ENCODE peak calls at places on chromosomes 2 and 18, in nine cellular contexts. I, E, U, W, F, N, K, R and X are unnamed samples.
A peak's percentile ranks its signal among the peaks of the same experiment; 100 is the strongest.

GRCh38 chr2:5368263-5368662 is 323.9 kb upstream of the SOX11 start:
- DNase-seq in R (no peak), N (no peak), I (no peak), K (no peak), F (no peak), W (no peak), E (no peak), U (no peak), X (no peak)

GRCh38 chr2:59233910-59234309 is 992.8 kb upstream of the FANCL start:
- DNase-seq in K (no peak), I (no peak), W (no peak), R (no peak), N (no peak), F (no peak), E (no peak), U (no peak), X (no peak)

GRCh38 chr18:79278896-79279295 is 116.8 kb upstream of the NFATC1 start:
- DNase-seq in U (no peak), W (no peak), F (no peak), E (no peak), I (no peak), R (no peak), K (no peak), N (no peak), X (no peak)

GRCh38 chr2:16656784-16657391 is 8.7 kb downstream of the CYRIA start:
- DNase-seq in F (no peak), R (no peak), E (no peak), I (peak; percentile 83), W (no peak), U (no peak), K (no peak), N (no peak), X (no peak)

GRCh38 chr2:176997074-176997791 is 215.4 kb upstream of the HNRNPA3 start:
- DNase-seq in U (no peak), I (peak; percentile 64), W (no peak), R (no peak), K (no peak), E (no peak), N (no peak), F (peak; percentile 26), X (peak; percentile 33)

GRCh38 chr18:43661570-43661969 is 384.3 kb upstream of the SYT4 start:
- DNase-seq in W (no peak), F (no peak), K (no peak), I (peak; percentile 4), U (no peak), N (no peak), R (no peak), E (no peak), X (no peak)

GRCh38 chr2:17479875-17480274 is 38.4 kb downstream of the RAD51AP2 start:
- DNase-seq in R (no peak), N (no peak), K (no peak), E (no peak), I (no peak), F (no peak), U (no peak), W (no peak), X (no peak)

GRCh38 chr2:5898667-5899066 is 206.5 kb downstream of the SOX11 start:
- DNase-seq in R (no peak), W (no peak), E (no peak), I (no peak), F (no peak), K (no peak), U (no peak), N (no peak), X (no peak)

GRCh38 chr2:173401716-173402326 is 47.1 kb downstream of the CDCA7 start:
- DNase-seq in U (no peak), N (no peak), K (no peak), I (no peak), E (no peak), R (no peak), F (no peak), W (no peak), X (no peak)

GRCh38 chr2:173354073-173354600 is 535 bp upstream of the CDCA7 start:
- DNase-seq in K (no peak), U (no peak), E (no peak), I (no peak), F (no peak), R (no peak), W (peak; percentile 68), N (no peak), X (no peak)

GRCh38 chr2:157172239-157172638 is 85.3 kb upstream of the GALNT5 start:
- DNase-seq in K (no peak), R (no peak), F (no peak), E (no peak), U (no peak), I (no peak), N (no peak), W (no peak), X (no peak)

GRCh38 chr2:189608799-189609422 is 28.3 kb upstream of the SLC40A1 start:
- DNase-seq in I (no peak), R (no peak), N (no peak), U (no peak), F (no peak), K (no peak), W (no peak), E (no peak), X (no peak)

GRCh38 chr2:23658466-23658942 is 268.4 kb downstream of the ATAD2B start:
- DNase-seq in E (no peak), R (no peak), U (no peak), N (no peak), W (no peak), I (no peak), F (no peak), K (no peak), X (no peak)

GRCh38 chr2:212005077-212005671 is 533.4 kb downstream of the ERBB4 start:
- DNase-seq in E (no peak), U (no peak), N (no peak), K (no peak), I (no peak), W (no peak), R (no peak), F (peak; percentile 26), X (no peak)

GRCh38 chr2:85851253-85851955 is 37.4 kb downstream of the ST3GAL5 start:
- DNase-seq in K (no peak), U (no peak), N (peak; percentile 55), F (no peak), R (peak; percentile 87), E (no peak), W (no peak), I (no peak), X (peak; percentile 35)

GRCh38 chr18:42048150-42048549 is 93.1 kb downstream of the PIK3C3 start:
- DNase-seq in R (no peak), W (no peak), U (no peak), I (no peak), E (no peak), K (no peak), N (no peak), F (no peak), X (no peak)

GRCh38 chr2:54052825-54053718 is 62.3 kb upstream of the ACYP2 start:
- DNase-seq in E (no peak), I (no peak), K (no peak), R (no peak), W (no peak), F (no peak), U (no peak), N (no peak), X (no peak)

GRCh38 chr2:181755181-181755580 is 74.9 kb upstream of the NEUROD1 start:
- DNase-seq in K (no peak), U (no peak), N (no peak), W (no peak), I (no peak), E (no peak), R (no peak), F (no peak), X (no peak)

GRCh38 chr2:48961009-48961408 is 193.3 kb downstream of the FSHR start:
- DNase-seq in R (no peak), W (no peak), K (no peak), I (no peak), N (no peak), F (no peak), E (no peak), U (no peak), X (no peak)

GRCh38 chr2:144198116-144198515 is 321.8 kb downstream of the ZEB2 start:
- DNase-seq in R (no peak), I (no peak), K (no peak), U (no peak), N (no peak), E (no peak), W (no peak), F (no peak), X (no peak)

GRCh38 chr2:41894563-41895333 is 153.1 kb upstream of the PKDCC start:
- DNase-seq in I (no peak), R (no peak), N (no peak), U (no peak), K (no peak), E (no peak), F (no peak), W (no peak), X (no peak)

GRCh38 chr18:7664024-7664312 is 96.9 kb downstream of the PTPRM start:
- DNase-seq in I (no peak), N (no peak), K (no peak), U (no peak), F (no peak), E (no peak), R (no peak), W (no peak), X (no peak)

GRCh38 chr18:13530215-13530878 is 196.0 kb downstream of the FAM210A start:
- DNase-seq in E (no peak), I (no peak), W (no peak), R (peak; percentile 61), N (no peak), K (no peak), F (no peak), U (peak; percentile 45), X (no peak)
- H3K27me3 ChIP-seq in E (no peaks in the 10 kb centered on the region), I (peaks cover 3% of the 10 kb centered on the region), W (peaks cover 21% of the 10 kb centered on the region), R (no peaks in the 10 kb centered on the region), N (no peaks in the 10 kb centered on the region), K (no peaks in the 10 kb centered on the region), F (no peaks in the 10 kb centered on the region), U (no peaks in the 10 kb centered on the region), X (no peaks in the 10 kb centered on the region)

DNA sequence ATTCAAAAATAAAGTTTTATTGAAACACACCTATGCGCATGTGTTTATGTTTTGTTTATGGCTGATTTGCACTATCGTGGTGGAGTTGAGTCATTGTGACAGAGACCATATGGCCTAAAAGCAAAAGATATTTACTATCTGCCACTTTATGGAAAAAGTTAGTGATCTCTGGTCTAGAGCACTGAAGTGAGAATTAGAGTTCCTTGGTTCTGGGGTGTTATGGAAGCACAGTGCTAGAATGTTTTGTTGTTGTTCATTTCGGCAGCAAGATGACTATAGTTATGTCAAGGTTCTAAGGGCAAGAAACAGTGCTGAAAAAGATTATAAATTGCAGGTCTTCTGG is 416.5 kb downstream of the SLC4A3 start:
- DNase-seq in K (no peak), R (no peak), E (no peak), W (no peak), I (no peak), U (no peak), F (no peak), N (no peak), X (no peak)
- H3K27ac ChIP-seq in K (no peak overlapping the region), R (no peak overlapping the region), E (no peak overlapping the region), W (no peak overlapping the region), I (no peak overlapping the region), U (no peak overlapping the region), F (no peak overlapping the region), N (no peak overlapping the region), X (no peak overlapping the region)

GRCh38 chr18:39911716-39912115 is 2043.3 kb upstream of the PIK3C3 start:
- DNase-seq in F (no peak), W (no peak), R (no peak), U (no peak), I (no peak), K (no peak), E (no peak), N (no peak), X (no peak)
- TF ChIP-seq EP300 in F (no peak), W (no peak), R (no peak), U (no peak), I (no peak), K (no peak), E (no peak), N (no peak), X (no peak)

GRCh38 chr2:216837740-216838139 is 22.1 kb downstream of the TNP1 start:
- DNase-seq in I (no peak), K (no peak), E (no peak), N (no peak), F (no peak), W (no peak), R (no peak), U (no peak), X (no peak)
- H3K27me3 ChIP-seq in I (no peaks in the 10 kb centered on the region), K (peaks cover 2% of the 10 kb centered on the region), E (no peaks in the 10 kb centered on the region), N (no peaks in the 10 kb centered on the region), F (no peaks in the 10 kb centered on the region), W (peaks cover 17% of the 10 kb centered on the region), R (no peaks in the 10 kb centered on the region), U (no peaks in the 10 kb centered on the region), X (no peaks in the 10 kb centered on the region)